ENCODE peak calls at places on chromosomes 3 and 15, in six cellular contexts. One of them, this sample, is unnamed.

GRCh38 chr3:35067750-35068149 is 571.6 kb upstream of the ARPP21 start:
- DNase-seq in IMR-90: no peak
- DNase-seq in RWPE1: no peak
- DNase-seq in tibial nerve: no peak
- DNase-seq in GM23338: no peak
- DNase-seq in GM12865: peak; percentile 2
- DNase-seq in this sample: no peak

GRCh38 chr3:50657816-50658215 is 16.9 kb upstream of the DOCK3 start:
- DNase-seq in IMR-90: no peak
- DNase-seq in RWPE1: no peak
- DNase-seq in tibial nerve: no peak
- DNase-seq in GM23338: no peak
- DNase-seq in GM12865: no peak
- DNase-seq in this sample: peak; percentile 5

GRCh38 chr15:96574766-96575165 is 244.3 kb downstream of the NR2F2 start:
- DNase-seq in IMR-90: no peak
- DNase-seq in RWPE1: no peak
- DNase-seq in tibial nerve: no peak
- DNase-seq in GM23338: no peak
- DNase-seq in GM12865: no peak
- DNase-seq in this sample: no peak

GRCh38 chr15:34119291-34119690 is 17.4 kb downstream of the PGBD4 start:
- DNase-seq in IMR-90: no peak
- DNase-seq in RWPE1: peak; percentile 31
- DNase-seq in tibial nerve: no peak
- DNase-seq in GM23338: no peak
- DNase-seq in GM12865: no peak
- DNase-seq in this sample: no peak

GRCh38 chr15:41510728-41511127 is 2.9 kb downstream of the LTK start:
- DNase-seq in IMR-90: no peak
- DNase-seq in RWPE1: no peak
- DNase-seq in tibial nerve: no peak
- DNase-seq in GM23338: no peak
- DNase-seq in GM12865: no peak
- DNase-seq in this sample: no peak

GRCh38 chr3:168071971-168072645 is 23.6 kb downstream of the GOLIM4 start:
- DNase-seq in IMR-90: no peak
- DNase-seq in RWPE1: no peak
- DNase-seq in tibial nerve: no peak
- DNase-seq in GM23338: no peak
- DNase-seq in GM12865: no peak
- DNase-seq in this sample: no peak

GRCh38 chr3:71130516-71131384 is 452.8 kb downstream of the FOXP1 start:
- DNase-seq in IMR-90: peak; percentile 83
- DNase-seq in RWPE1: peak; percentile 30
- DNase-seq in tibial nerve: peak; percentile 57
- DNase-seq in GM23338: peak; percentile 70
- DNase-seq in GM12865: peak; percentile 51
- DNase-seq in this sample: peak; percentile 59

GRCh38 chr3:159775372-159775961 is 213.2 kb upstream of the IL12A start:
- DNase-seq in IMR-90: peak; percentile 83
- DNase-seq in RWPE1: no peak
- DNase-seq in tibial nerve: no peak
- DNase-seq in GM23338: peak; percentile 62
- DNase-seq in GM12865: no peak
- DNase-seq in this sample: no peak

GRCh38 chr3:52777127-52777958 is at the start of gene ITIH1:
- DNase-seq in IMR-90: no peak
- DNase-seq in RWPE1: no peak
- DNase-seq in tibial nerve: no peak
- DNase-seq in GM23338: no peak
- DNase-seq in GM12865: no peak
- DNase-seq in this sample: peak; percentile 34

GRCh38 chr3:141878326-141878725 is 1.9 kb downstream of the ATP1B3 start:
- DNase-seq in IMR-90: no peak
- DNase-seq in RWPE1: no peak
- DNase-seq in tibial nerve: no peak
- DNase-seq in GM23338: no peak
- DNase-seq in GM12865: no peak
- DNase-seq in this sample: no peak

GRCh38 chr3:166471074-166471753 is 634.0 kb upstream of the BCHE start:
- DNase-seq in IMR-90: no peak
- DNase-seq in RWPE1: no peak
- DNase-seq in tibial nerve: no peak
- DNase-seq in GM23338: no peak
- DNase-seq in GM12865: no peak
- DNase-seq in this sample: no peak

GRCh38 chr15:76333720-76334437 is 2.7 kb upstream of the ISL2 start:
- DNase-seq in IMR-90: no peak
- DNase-seq in RWPE1: peak; percentile 27
- DNase-seq in tibial nerve: no peak
- DNase-seq in GM23338: peak; percentile 75
- DNase-seq in GM12865: no peak
- DNase-seq in this sample: no peak

GRCh38 chr15:66390670-66391069 is 4.0 kb downstream of the MAP2K1 start:
- DNase-seq in IMR-90: no peak
- DNase-seq in RWPE1: peak; percentile 41
- DNase-seq in tibial nerve: no peak
- DNase-seq in GM23338: no peak
- DNase-seq in GM12865: peak; percentile 83
- DNase-seq in this sample: peak; percentile 61

GRCh38 chr3:66153961-66154923 is 66.6 kb upstream of the SLC25A26 start:
- DNase-seq in IMR-90: peak; percentile 35
- DNase-seq in RWPE1: no peak
- DNase-seq in tibial nerve: no peak
- DNase-seq in GM23338: peak; percentile 9
- DNase-seq in GM12865: no peak
- DNase-seq in this sample: no peak

GRCh38 chr3:167887096-167887495 is 151.6 kb downstream of the SERPINI1 start:
- DNase-seq in IMR-90: peak; percentile 4
- DNase-seq in RWPE1: no peak
- DNase-seq in tibial nerve: no peak
- DNase-seq in GM23338: no peak
- DNase-seq in GM12865: no peak
- DNase-seq in this sample: no peak

GRCh38 chr3:195908439-195909293 is at the start of gene TNK2:
- DNase-seq in IMR-90: no peak
- DNase-seq in RWPE1: no peak
- DNase-seq in tibial nerve: no peak
- DNase-seq in GM23338: peak; percentile 52
- DNase-seq in GM12865: peak; percentile 45
- DNase-seq in this sample: peak; percentile 41

GRCh38 chr3:66572938-66573710 is 72.3 kb upstream of the LRIG1 start:
- DNase-seq in IMR-90: no peak
- DNase-seq in RWPE1: no peak
- DNase-seq in tibial nerve: no peak
- DNase-seq in GM23338: peak; percentile 95
- DNase-seq in GM12865: peak; percentile 35
- DNase-seq in this sample: no peak

GRCh38 chr3:12155833-12156232 is 2.9 kb downstream of the TIMP4 start:
- DNase-seq in IMR-90: peak; percentile 85
- DNase-seq in RWPE1: peak; percentile 49
- DNase-seq in tibial nerve: no peak
- DNase-seq in GM23338: no peak
- DNase-seq in GM12865: no peak
- DNase-seq in this sample: no peak

GRCh38 chr3:49157289-49157688 is 8.8 kb downstream of the CCDC71 start:
- DNase-seq in IMR-90: no peak
- DNase-seq in RWPE1: no peak
- DNase-seq in tibial nerve: no peak
- DNase-seq in GM23338: no peak
- DNase-seq in GM12865: no peak
- DNase-seq in this sample: no peak

GRCh38 chr3:149489060-149489690 is 14.7 kb downstream of the TM4SF4 start:
- DNase-seq in IMR-90: no peak
- DNase-seq in RWPE1: no peak
- DNase-seq in tibial nerve: no peak
- DNase-seq in GM23338: peak; percentile 80
- DNase-seq in GM12865: peak; percentile 19
- DNase-seq in this sample: peak; percentile 46

GRCh38 chr3:141407043-141407442 is 38.7 kb downstream of the ZBTB38 start:
- DNase-seq in IMR-90: peak; percentile 100
- DNase-seq in RWPE1: peak; percentile 75
- DNase-seq in tibial nerve: peak; percentile 61
- DNase-seq in GM23338: no peak
- DNase-seq in GM12865: no peak
- DNase-seq in this sample: no peak

GRCh38 chr3:126414406-126414805 is 19.7 kb downstream of the CFAP100 start:
- DNase-seq in IMR-90: no peak
- DNase-seq in RWPE1: no peak
- DNase-seq in tibial nerve: no peak
- DNase-seq in GM23338: no peak
- DNase-seq in GM12865: no peak
- DNase-seq in this sample: no peak

GRCh38 chr3:100463002-100463401 is 29.4 kb upstream of the TMEM45A start:
- DNase-seq in IMR-90: peak; percentile 78
- DNase-seq in RWPE1: peak; percentile 66
- DNase-seq in tibial nerve: peak; percentile 51
- DNase-seq in GM23338: peak; percentile 83
- DNase-seq in GM12865: peak; percentile 76
- DNase-seq in this sample: no peak

GRCh38 chr3:48405971-48406370 is 23.9 kb downstream of the PLXNB1 start:
- DNase-seq in IMR-90: no peak
- DNase-seq in RWPE1: no peak
- DNase-seq in tibial nerve: no peak
- DNase-seq in GM23338: no peak
- DNase-seq in GM12865: no peak
- DNase-seq in this sample: peak; percentile 28

GRCh38 chr3:170425491-170426239 is 7.0 kb downstream of the CLDN11 start:
- DNase-seq in IMR-90: no peak
- DNase-seq in RWPE1: no peak
- DNase-seq in tibial nerve: no peak
- DNase-seq in GM23338: peak; percentile 21
- DNase-seq in GM12865: no peak
- DNase-seq in this sample: no peak

GRCh38 chr15:88428805-88429605 is 38.2 kb downstream of the MRPL46 start:
- DNase-seq in IMR-90: no peak
- DNase-seq in RWPE1: no peak
- DNase-seq in tibial nerve: no peak
- DNase-seq in GM23338: no peak
- DNase-seq in GM12865: no peak
- DNase-seq in this sample: no peak
- TF ChIP-seq CTCF in IMR-90: no peak
- TF ChIP-seq CTCF in RWPE1: no peak
- TF ChIP-seq CTCF in tibial nerve: no peak
- TF ChIP-seq CTCF in GM23338: no peak
- TF ChIP-seq CTCF in GM12865: no peak
- TF ChIP-seq CTCF in this sample: no peak

DNA sequence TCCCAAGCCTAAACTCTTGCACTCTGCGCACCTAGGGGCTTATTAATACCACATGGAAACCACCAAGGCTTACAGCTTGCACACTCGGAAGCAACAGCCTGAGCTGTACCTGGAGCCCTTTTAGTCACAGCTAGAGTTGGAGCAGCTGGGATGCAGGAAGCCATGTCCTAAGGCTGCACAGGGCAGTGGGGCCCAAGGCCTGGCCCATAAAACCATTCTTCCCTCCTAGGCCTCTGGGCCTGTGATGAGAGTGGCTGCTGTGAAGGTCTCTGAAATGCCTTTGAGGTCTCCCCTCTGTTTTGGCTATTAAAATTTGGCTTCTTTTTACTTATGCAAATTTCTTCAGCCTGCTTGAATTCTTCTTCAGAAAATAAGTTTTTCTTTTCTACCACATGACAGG is 383.9 kb upstream of the UBE2E2 start:
- DNase-seq in IMR-90: no peak
- DNase-seq in RWPE1: no peak
- DNase-seq in tibial nerve: no peak
- DNase-seq in GM23338: no peak
- DNase-seq in GM12865: no peak
- DNase-seq in this sample: no peak
- TF ChIP-seq CTCF in IMR-90: no peak
- TF ChIP-seq CTCF in RWPE1: no peak
- TF ChIP-seq CTCF in tibial nerve: no peak
- TF ChIP-seq CTCF in GM23338: no peak
- TF ChIP-seq CTCF in GM12865: no peak
- TF ChIP-seq CTCF in this sample: no peak

DNA sequence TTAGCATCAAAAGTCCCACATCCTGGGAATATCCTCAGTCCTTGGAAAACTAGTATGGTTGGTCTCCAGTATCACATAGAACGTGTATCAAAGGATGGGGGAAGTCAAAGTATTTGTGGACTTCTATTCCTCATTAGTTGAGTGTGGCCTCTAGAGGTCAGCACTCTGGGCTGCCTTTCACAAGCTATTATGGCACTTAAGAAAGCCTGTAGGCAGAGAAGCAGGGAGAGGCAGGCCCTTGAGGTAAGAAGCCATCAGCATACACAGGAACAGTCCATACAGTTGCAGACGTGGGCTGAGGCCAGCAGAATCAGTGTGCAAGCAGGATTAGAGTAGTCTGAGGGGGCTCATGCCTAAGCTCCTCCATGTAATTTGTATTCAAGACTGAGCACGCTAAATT is 341.7 kb downstream of the CLSTN2 start:
- DNase-seq in IMR-90: peak; percentile 1
- DNase-seq in RWPE1: no peak
- DNase-seq in tibial nerve: no peak
- DNase-seq in GM23338: peak; percentile 71
- DNase-seq in GM12865: peak; percentile 27
- DNase-seq in this sample: no peak
- TF ChIP-seq CTCF in IMR-90: peak; percentile 4
- TF ChIP-seq CTCF in RWPE1: no peak
- TF ChIP-seq CTCF in tibial nerve: no peak
- TF ChIP-seq CTCF in GM23338: peak; percentile 79
- TF ChIP-seq CTCF in GM12865: peak; percentile 31
- TF ChIP-seq CTCF in this sample: no peak

GRCh38 chr3:39273119-39273518 is 6.7 kb downstream of the CX3CR1 start:
- DNase-seq in IMR-90: no peak
- DNase-seq in RWPE1: no peak
- DNase-seq in tibial nerve: no peak
- DNase-seq in GM23338: peak; percentile 50
- DNase-seq in GM12865: no peak
- DNase-seq in this sample: no peak

GRCh38 chr3:39269528-39269927 is 10.3 kb downstream of the CX3CR1 start:
- DNase-seq in IMR-90: no peak
- DNase-seq in RWPE1: no peak
- DNase-seq in tibial nerve: no peak
- DNase-seq in GM23338: no peak
- DNase-seq in GM12865: no peak
- DNase-seq in this sample: no peak

GRCh38 chr3:39272191-39272590 is 7.6 kb downstream of the CX3CR1 start:
- DNase-seq in IMR-90: no peak
- DNase-seq in RWPE1: no peak
- DNase-seq in tibial nerve: no peak
- DNase-seq in GM23338: no peak
- DNase-seq in GM12865: no peak
- DNase-seq in this sample: no peak

GRCh38 chr3:39268554-39268910 is 11.3 kb downstream of the CX3CR1 start:
- DNase-seq in IMR-90: no peak
- DNase-seq in RWPE1: no peak
- DNase-seq in tibial nerve: no peak
- DNase-seq in GM23338: no peak
- DNase-seq in GM12865: no peak
- DNase-seq in this sample: no peak

DNA sequence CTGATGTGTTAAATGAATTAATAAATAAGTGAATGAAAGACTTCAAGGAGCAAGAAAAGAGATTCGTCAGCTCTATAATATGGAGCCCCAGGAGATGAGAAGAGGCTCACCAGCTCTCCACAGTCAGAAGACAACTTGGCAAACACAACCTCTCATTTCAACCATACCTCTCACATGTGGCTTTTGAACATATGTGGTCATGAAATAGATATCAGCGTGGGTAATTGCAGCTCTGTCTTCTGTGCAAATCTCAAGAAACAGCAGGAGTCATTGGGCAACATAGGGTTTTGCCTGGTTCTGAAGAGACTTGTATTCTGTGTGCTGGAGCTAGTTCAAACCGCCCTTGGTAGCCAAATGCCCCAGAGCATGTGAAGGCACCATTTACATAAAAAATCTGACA is 8.5 kb downstream of the CX3CR1 start:
- DNase-seq in IMR-90: no peak
- DNase-seq in RWPE1: no peak
- DNase-seq in tibial nerve: no peak
- DNase-seq in GM23338: no peak
- DNase-seq in GM12865: no peak
- DNase-seq in this sample: no peak
- TF ChIP-seq CTCF in IMR-90: no peak
- TF ChIP-seq CTCF in RWPE1: no peak
- TF ChIP-seq CTCF in tibial nerve: no peak
- TF ChIP-seq CTCF in GM23338: no peak
- TF ChIP-seq CTCF in GM12865: no peak
- TF ChIP-seq CTCF in this sample: no peak

This sample was measured in CD14-positive monocyte.